ENCODE peak calls at places on chromosomes 13 and 19, in five cellular contexts. S is pancreas, C is mammary epithelial cell, Y is tibial nerve, B is adrenal gland. Z is an unnamed sample. For H3K4me1 and H3K27me3, the result is how much of the 10 kb centered on the place peaks cover.

GRCh38 chr19:32178401-32178800 is 167.0 kb upstream of the ZNF507 start:
- DNase-seq in B (peak), S (no peak), Y (no peak), C (no peak), Z (no peak)

GRCh38 chr13:94305463-94305862 is 174.0 kb downstream of the DCT start:
- DNase-seq in S (no peak), C (peak), Y (no peak), B (no peak), Z (no peak)

GRCh38 chr13:82905071-82905470 is 977.2 kb downstream of the SLITRK1 start:
- DNase-seq in C (peak), S (no peak), B (no peak), Y (no peak), Z (no peak)

GRCh38 chr19:53982056-53982455 is 9.4 kb upstream of the CACNG6 start:
- DNase-seq in Y (no peak), S (no peak), B (no peak), C (no peak), Z (no peak)

GRCh38 chr13:89468081-89468480 is 1796.9 kb downstream of the SLITRK5 start:
- DNase-seq in S (no peak), C (no peak), B (no peak), Y (no peak), Z (no peak)

GRCh38 chr19:31890230-31890629 is 455.2 kb upstream of the ZNF507 start:
- DNase-seq in C (no peak), B (no peak), Y (no peak), S (no peak), Z (no peak)

GRCh38 chr19:45464861-45465427 is 2.9 kb upstream of the FOSB start:
- DNase-seq in B (no peak), C (no peak), Y (no peak), S (no peak), Z (no peak)

GRCh38 chr13:30140973-30141372 is 166.4 kb downstream of the KATNAL1 start:
- DNase-seq in S (no peak), B (no peak), Y (no peak), C (no peak), Z (no peak)

GRCh38 chr19:41960973-41961372 is 1.9 kb upstream of the RABAC1 start:
- DNase-seq in Y (no peak), B (no peak), C (no peak), S (no peak), Z (no peak)

GRCh38 chr13:48155850-48156249 is 60.9 kb upstream of the MED4 start:
- DNase-seq in S (no peak), B (no peak), Y (no peak), C (peak), Z (no peak)

GRCh38 chr19:30666301-30666803 is 294.2 kb downstream of the ZNF536 start:
- DNase-seq in S (peak), Y (no peak), B (peak), C (peak), Z (peak)

GRCh38 chr13:44106231-44107152 is 226.8 kb downstream of the LACC1 start:
- DNase-seq in S (no peak), B (no peak), Y (no peak), C (no peak), Z (no peak)

GRCh38 chr13:102972191-102972590 is 94.0 kb downstream of the SLC10A2 start:
- DNase-seq in B (no peak), S (no peak), Y (no peak), C (no peak), Z (no peak)

GRCh38 chr13:97120976-97121375 is 101.2 kb upstream of the MBNL2 start:
- DNase-seq in Y (no peak), C (peak), B (no peak), S (no peak), Z (no peak)
- H3K4me1 ChIP-seq in Y (under half), C (half or more), B (under half), S (under half), Z (under half)

GRCh38 chr13:112055032-112055416 is 11.9 kb upstream of the SOX1 start:
- DNase-seq in C (no peak), Y (no peak), B (no peak), S (no peak), Z (no peak)

GRCh38 chr13:112053167-112053743 is 13.7 kb upstream of the SOX1 start:
- DNase-seq in B (no peak), S (no peak), Y (no peak), C (no peak), Z (no peak)

GRCh38 chr13:112053744-112054615 is 13.0 kb upstream of the SOX1 start:
- DNase-seq in B (peak), Y (no peak), C (no peak), S (no peak), Z (no peak)

GRCh38 chr13:112054616-112055015 is 12.3 kb upstream of the SOX1 start:
- DNase-seq in B (peak), S (no peak), C (no peak), Y (no peak), Z (no peak)

DNA sequence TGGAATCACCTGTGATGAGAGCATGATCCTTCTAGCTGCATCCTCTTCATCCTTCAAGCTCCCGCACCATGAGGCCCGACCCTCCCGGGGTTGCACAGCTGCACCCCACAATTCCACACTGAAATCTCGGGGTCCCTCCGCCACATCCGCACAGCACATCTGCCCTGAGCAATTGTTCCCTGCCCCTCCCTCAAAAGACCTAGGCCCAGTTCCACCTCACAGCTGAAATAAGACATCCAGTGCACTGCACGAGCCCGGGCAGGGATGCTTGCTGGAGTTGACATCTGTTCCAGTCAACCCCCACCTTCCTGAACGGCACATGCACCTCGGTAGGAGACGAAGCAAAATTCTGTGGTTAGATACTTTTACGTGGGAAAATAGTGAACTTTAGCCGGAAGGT is 14.7 kb upstream of the SOX1 start:
- DNase-seq in C (no peak), B (peak), Y (no peak), S (no peak), Z (no peak)
- H3K27me3 ChIP-seq in C (under half), B (half or more), Y (under half), S (under half), Z (under half)

GRCh38 chr13:51767100-51767499 is 36.9 kb downstream of the DHRS12 start:
- DNase-seq in B (no peak), S (no peak), C (no peak), Y (no peak), Z (no peak)
- TF ChIP-seq CTCF in B (no peak), S (no peak), C (peak), Y (no peak), Z (no peak)

GRCh38 chr19:19384486-19384885 is 21.0 kb upstream of the GATAD2A start:
- DNase-seq in B (no peak), S (no peak), C (no peak), Y (no peak), Z (no peak)

GRCh38 chr19:19385900-19386339 is 19.6 kb upstream of the GATAD2A start:
- DNase-seq in B (peak), S (no peak), Y (no peak), C (no peak), Z (no peak)

GRCh38 chr19:19387108-19387507 is 18.4 kb upstream of the GATAD2A start:
- DNase-seq in S (no peak), B (no peak), Y (no peak), C (no peak), Z (no peak)

GRCh38 chr19:19385131-19385899 is 20.2 kb upstream of the GATAD2A start:
- DNase-seq in S (peak), B (peak), Y (peak), C (peak), Z (peak)

GRCh38 chr19:19386373-19386869 is 19.1 kb upstream of the GATAD2A start:
- DNase-seq in B (no peak), S (no peak), C (no peak), Y (no peak), Z (peak)
- H3K4me1 ChIP-seq in B (under half), S (under half), C (under half), Y (under half), Z (under half)

GRCh38 chr13:78599911-78600310 is 3.4 kb downstream of the POU4F1 start:
- DNase-seq in Y (no peak), B (no peak), S (no peak), C (no peak), Z (no peak)

GRCh38 chr13:78600317-78600899 is 2.9 kb downstream of the POU4F1 start:
- DNase-seq in S (no peak), Y (no peak), C (no peak), B (no peak), Z (no peak)

GRCh38 chr13:78602561-78603239 is 652 bp downstream of the POU4F1 start:
- DNase-seq in B (no peak), S (no peak), C (no peak), Y (no peak), Z (no peak)

GRCh38 chr13:78601886-78602560 is 1.3 kb downstream of the POU4F1 start:
- DNase-seq in C (no peak), B (no peak), Y (no peak), S (no peak), Z (no peak)

DNA sequence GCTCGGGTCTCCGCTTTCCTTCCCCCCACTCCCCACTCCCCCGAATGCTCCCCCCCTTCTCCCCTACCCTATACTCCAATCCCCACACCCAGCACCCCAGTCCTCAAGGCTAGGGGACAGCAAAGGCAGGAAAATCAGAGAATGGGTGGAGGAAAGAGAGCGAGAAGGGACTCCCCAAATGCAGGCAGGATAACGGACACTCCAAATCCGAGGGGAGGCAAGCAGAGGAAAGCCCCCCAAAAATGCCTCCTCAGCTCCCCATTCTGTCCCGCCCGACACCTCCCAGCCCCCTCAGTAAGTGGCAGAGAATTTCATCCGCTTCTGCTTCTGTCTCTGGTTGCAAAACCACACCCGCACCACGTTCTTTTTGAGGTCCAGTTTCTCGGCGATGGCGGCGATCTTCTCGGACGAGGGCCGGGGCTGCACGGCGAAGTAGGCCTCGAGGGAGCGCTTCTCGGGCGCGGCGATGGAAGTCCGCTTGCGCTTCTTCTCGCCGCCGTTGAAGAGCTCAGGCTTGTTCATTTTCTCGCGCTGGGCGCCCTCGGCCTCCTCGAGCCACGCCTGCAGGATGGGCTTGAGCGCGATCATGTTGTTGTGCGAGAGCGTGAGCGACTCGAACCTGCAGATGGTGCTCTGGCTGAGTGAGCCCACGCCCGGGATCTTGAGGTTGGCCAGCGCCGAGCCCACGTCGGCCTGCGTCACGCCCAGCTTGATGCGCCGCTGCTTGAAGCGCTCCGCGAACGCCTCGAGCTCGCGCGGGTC is 2.0 kb downstream of the POU4F1 start:
- DNase-seq in B (no peak), Y (no peak), C (no peak), S (no peak), Z (no peak)
- H3K27me3 ChIP-seq in B (half or more), Y (under half), C (half or more), S (under half), Z (under half)

Z was measured in Caco-2.